ENCODE peak calls at places on chromosome 15, in five cellular contexts. W is HTR-8/SVneo; F is hypothalamus; S is activated naive CD4-positive, alpha-beta T cell treated with anti-CD3 and anti-CD28 coated beads, Interleukin-2, amount 10 ng/mL, durations not matched to agents 7 days and 5 days; X is BJ. J is an unnamed sample.

GRCh38 chr15:90860450-90860849 is 7.9 kb upstream of the FURIN start:
- DNase-seq in W (no peak), F (no peak), S (no peak), X (no peak), J (no peak)

GRCh38 chr15:36905908-36906307 is 194.4 kb downstream of the MEIS2 start:
- DNase-seq in W (no peak), F (no peak), S (no peak), X (no peak), J (no peak)

GRCh38 chr15:36882487-36883108 is 217.8 kb downstream of the MEIS2 start:
- DNase-seq in W (no peak), F (no peak), S (no peak), X (no peak), J (no peak)

GRCh38 chr15:40968290-40969085 is 15.2 kb downstream of the CHAC1 start:
- DNase-seq in W (no peak), F (no peak), S (no peak), X (no peak), J (no peak)

GRCh38 chr15:101022876-101023275 is 103.7 kb downstream of the LRRK1 start:
- DNase-seq in W (no peak), F (no peak), S (no peak), X (no peak), J (peak)

GRCh38 chr15:63318344-63318743 is 40.9 kb downstream of the APH1B start:
- DNase-seq in W (no peak), F (no peak), S (no peak), X (no peak), J (no peak)

GRCh38 chr15:89780601-89781000 is 4.5 kb downstream of the MESP2 start:
- DNase-seq in W (no peak), F (no peak), S (no peak), X (no peak), J (no peak)

GRCh38 chr15:60392601-60392985 is 5.2 kb downstream of the ANXA2 start:
- DNase-seq in W (no peak), F (no peak), S (peak), X (no peak), J (no peak)

GRCh38 chr15:65206750-65207149 is 4.5 kb downstream of the CILP start:
- DNase-seq in W (no peak), F (no peak), S (no peak), X (no peak), J (no peak)